ENCODE peak calls at places on chromosomes 13 and 19, in four cellular contexts. N is H1, H is GM12878, F is HepG2. I is an unnamed sample.

GRCh38 chr19:52171321-52172169 is at the start of gene ZNF836:
- DNase-seq in F (peak; percentile 56), N (peak; percentile 94), H (peak; percentile 51), I (no peak)

GRCh38 chr13:110874508-110874960 is 40.3 kb downstream of the ANKRD10 start:
- DNase-seq in F (peak; percentile 37), H (no peak), N (peak; percentile 93), I (no peak)

GRCh38 chr19:47296036-47296435 is 13.6 kb upstream of the C5AR1 start:
- DNase-seq in N (peak; percentile 88), H (no peak), F (peak; percentile 76), I (peak; percentile 80)

GRCh38 chr13:43846496-43846895 is 33.0 kb downstream of the CCDC122 start:
- DNase-seq in F (no peak), H (no peak), N (no peak), I (no peak)

GRCh38 chr13:39326471-39326870 is 276.5 kb downstream of the LHFPL6 start:
- DNase-seq in N (no peak), H (no peak), F (no peak), I (no peak)

GRCh38 chr19:5103812-5104410 is 135.0 kb downstream of the KDM4B start:
- DNase-seq in F (no peak), H (no peak), N (no peak), I (no peak)

GRCh38 chr19:55640043-55640576 is 692 bp upstream of the ZNF580 start:
- DNase-seq in F (no peak), N (no peak), H (no peak), I (no peak)

GRCh38 chr19:55197531-55197930 is 11.8 kb downstream of the PTPRH start:
- DNase-seq in H (no peak), F (no peak), N (no peak), I (no peak)

GRCh38 chr13:50403311-50403710 is 388.1 kb downstream of the KCNRG start:
- DNase-seq in N (no peak), F (peak; percentile 78), H (no peak), I (no peak)

GRCh38 chr13:23960566-23961156 is 63.4 kb upstream of the C1QTNF9B start:
- DNase-seq in H (no peak), N (no peak), F (peak; percentile 30), I (peak; percentile 8)

GRCh38 chr13:101623469-101624209 is 171.2 kb downstream of the ITGBL1 start:
- DNase-seq in N (no peak), F (peak; percentile 0), H (no peak), I (no peak)

GRCh38 chr13:113393226-113393571 is 29.3 kb upstream of the GRTP1 start:
- DNase-seq in N (no peak), F (no peak), H (no peak), I (no peak)

GRCh38 chr13:51520524-51520923 is 63.7 kb upstream of the WDFY2 start:
- DNase-seq in N (no peak), H (no peak), F (peak; percentile 63), I (no peak)

GRCh38 chr13:75480691-75481175 is 1.2 kb downstream of the TBC1D4 start:
- DNase-seq in N (peak; percentile 61), H (no peak), F (peak; percentile 53), I (no peak)

GRCh38 chr13:62537593-62537992 is 1121.9 kb upstream of the PCDH20 start:
- DNase-seq in F (no peak), H (no peak), N (no peak), I (no peak)

GRCh38 chr13:24698686-24699085 is 18.5 kb downstream of the ATP12A start:
- DNase-seq in H (no peak), N (no peak), F (no peak), I (no peak)

GRCh38 chr13:111506621-111507020 is 186.2 kb downstream of the TEX29 start:
- DNase-seq in N (no peak), F (no peak), H (no peak), I (no peak)

GRCh38 chr13:113918580-113918979 is 54.7 kb upstream of the GAS6 start:
- DNase-seq in F (no peak), H (no peak), N (peak; percentile 30), I (no peak)

GRCh38 chr19:15264933-15265206 is 32.6 kb upstream of the EPHX3 start:
- DNase-seq in F (no peak), N (no peak), H (no peak), I (no peak)

GRCh38 chr19:33557720-33558119 is 36.1 kb upstream of the PEPD start:
- DNase-seq in F (no peak), N (no peak), H (no peak), I (no peak)

GRCh38 chr19:41691268-41691970 is 3.3 kb upstream of the CEACAM7 start:
- DNase-seq in H (no peak), N (peak; percentile 58), F (no peak), I (peak; percentile 9)

GRCh38 chr19:13103961-13104847 is 1.5 kb upstream of the LYL1 start:
- DNase-seq in F (no peak), H (no peak), N (peak; percentile 95), I (no peak)

GRCh38 chr13:45063261-45063870 is 56.9 kb upstream of the GTF2F2 start:
- DNase-seq in H (no peak), N (no peak), F (no peak), I (no peak)

GRCh38 chr19:37928527-37929286 is 21.7 kb downstream of the SIPA1L3 start:
- DNase-seq in F (no peak), H (peak; percentile 90), N (no peak), I (no peak)

GRCh38 chr19:42548545-42548944 is 20.3 kb upstream of the CEACAM1 start:
- DNase-seq in H (no peak), F (no peak), N (no peak), I (no peak)

GRCh38 chr19:40418040-40418439 is 4.9 kb upstream of the PRX start:
- DNase-seq in N (no peak), F (no peak), H (no peak), I (no peak)

GRCh38 chr19:40419066-40419612 is 6.0 kb upstream of the PRX start:
- DNase-seq in F (no peak), N (no peak), H (no peak), I (no peak)

GRCh38 chr19:40417714-40417996 is 4.5 kb upstream of the PRX start:
- DNase-seq in N (no peak), F (no peak), H (no peak), I (no peak)

GRCh38 chr19:40415799-40416198 is 2.6 kb upstream of the PRX start:
- DNase-seq in F (no peak), H (no peak), N (no peak), I (no peak)

GRCh38 chr19:40416918-40417713 is 3.9 kb upstream of the PRX start:
- DNase-seq in H (no peak), N (no peak), F (peak; percentile 51), I (no peak)
- TF ChIP-seq SUZ12 in H (no peak), N (no peak), F (no peak), I (no peak)

GRCh38 chr19:16285769-16286564 is 38.7 kb upstream of the KLF2 start:
- DNase-seq in H (no peak), F (no peak), N (peak; percentile 61), I (no peak)
- TF ChIP-seq ZNF274 in H (no peak), F (no peak), N (no peak), I (no peak)

GRCh38 chr13:47904239-47904638 is 96.8 kb downstream of the SUCLA2 start:
- DNase-seq in F (no peak), H (no peak), N (no peak), I (no peak)
- TF ChIP-seq SUZ12 in F (no peak), H (no peak), N (no peak), I (no peak)

GRCh38 chr19:962683-963385 is 21.3 kb upstream of the WDR18 start:
- DNase-seq in F (no peak), N (no peak), H (no peak), I (no peak)

GRCh38 chr19:960601-960938 is 23.6 kb upstream of the WDR18 start:
- DNase-seq in N (no peak), H (no peak), F (no peak), I (no peak)

GRCh38 chr19:959935-960502 is 24.1 kb upstream of the WDR18 start:
- DNase-seq in N (peak; percentile 73), H (no peak), F (peak; percentile 77), I (peak; percentile 74)

GRCh38 chr19:963401-964022 is 20.6 kb upstream of the WDR18 start:
- DNase-seq in F (no peak), H (no peak), N (no peak), I (peak; percentile 57)

DNA sequence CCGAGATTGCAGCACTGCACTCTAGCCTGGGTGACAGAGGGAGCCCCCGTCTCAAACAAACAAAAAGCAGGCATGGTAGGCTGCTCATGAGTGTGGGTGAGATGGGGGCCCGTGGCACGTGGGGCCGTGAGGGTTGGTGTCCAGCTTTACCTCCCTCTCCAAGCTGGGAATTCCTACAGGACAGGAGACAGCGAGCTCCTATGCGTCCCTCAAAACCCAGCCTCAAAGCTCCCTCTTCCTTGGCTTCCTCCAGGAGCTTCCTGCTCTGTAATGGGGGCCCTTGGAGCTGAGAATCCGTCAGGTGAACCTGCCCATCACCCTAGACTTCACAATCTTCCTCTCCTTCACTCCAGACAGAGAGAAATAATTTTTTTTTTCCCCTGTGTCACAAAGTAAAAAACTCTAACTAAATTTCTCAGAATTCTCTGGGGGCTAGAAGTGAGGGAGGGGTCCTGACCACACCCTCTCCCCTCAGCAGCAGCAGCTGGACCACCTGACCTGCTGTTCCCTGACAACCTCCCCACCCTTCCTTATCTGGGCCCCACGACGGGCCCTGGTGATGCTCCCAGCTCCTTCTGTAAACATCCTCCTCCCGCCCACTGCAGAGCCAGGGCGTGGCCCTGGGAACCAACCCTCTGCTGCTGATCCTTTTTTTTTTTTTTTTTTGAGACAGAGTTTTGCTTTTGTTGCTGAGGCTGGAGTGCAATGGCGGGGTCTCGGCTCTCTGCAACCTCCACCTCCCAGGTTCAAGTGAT is 22.1 kb upstream of the WDR18 start:
- DNase-seq in N (no peak), F (peak; percentile 20), H (no peak), I (no peak)
- TF ChIP-seq ZNF274 in N (no peak), F (no peak), H (no peak), I (no peak)

DNA sequence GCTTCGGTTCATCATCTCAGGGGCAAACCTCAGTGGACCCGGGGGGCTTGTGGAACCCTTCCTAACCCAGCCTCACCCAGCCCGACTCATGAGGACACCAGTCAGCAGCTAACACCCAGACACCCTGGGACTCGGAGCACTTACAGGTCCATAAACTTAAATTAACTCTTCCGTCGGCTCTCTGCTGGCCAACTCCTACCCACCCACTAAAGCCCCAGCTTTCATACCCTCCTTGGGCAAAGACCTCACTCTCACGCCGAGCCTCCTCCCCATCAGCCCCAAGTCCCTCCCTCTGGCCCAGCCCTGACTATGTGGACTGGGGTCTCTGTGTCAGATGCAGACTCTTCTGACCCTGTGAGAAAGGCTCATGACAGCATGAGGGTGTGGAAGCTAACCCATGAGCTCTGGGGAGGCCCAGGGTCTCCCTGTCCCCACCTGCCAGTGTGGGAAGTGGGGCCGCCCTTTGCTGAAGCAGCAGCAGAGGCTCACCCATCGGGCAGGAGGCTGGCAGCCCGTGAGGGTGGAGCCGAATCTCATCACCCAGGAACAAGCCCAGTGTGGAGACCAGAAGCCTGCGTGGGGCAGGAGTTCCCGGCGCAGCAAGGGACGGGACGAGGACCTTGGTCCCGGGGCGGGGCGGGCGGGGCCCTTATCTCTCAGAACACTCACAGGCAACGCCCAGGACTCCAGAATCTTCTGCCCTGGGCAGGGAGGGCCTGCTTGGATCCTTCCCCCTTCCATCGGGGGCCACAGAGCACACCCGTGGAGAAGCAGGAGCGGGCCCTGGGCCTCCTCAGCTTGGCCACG is 19.8 kb downstream of the TCF3 start:
- DNase-seq in H (no peak), N (no peak), F (no peak), I (no peak)
- TF ChIP-seq SUZ12 in H (no peak), N (no peak), F (no peak), I (no peak)

DNA sequence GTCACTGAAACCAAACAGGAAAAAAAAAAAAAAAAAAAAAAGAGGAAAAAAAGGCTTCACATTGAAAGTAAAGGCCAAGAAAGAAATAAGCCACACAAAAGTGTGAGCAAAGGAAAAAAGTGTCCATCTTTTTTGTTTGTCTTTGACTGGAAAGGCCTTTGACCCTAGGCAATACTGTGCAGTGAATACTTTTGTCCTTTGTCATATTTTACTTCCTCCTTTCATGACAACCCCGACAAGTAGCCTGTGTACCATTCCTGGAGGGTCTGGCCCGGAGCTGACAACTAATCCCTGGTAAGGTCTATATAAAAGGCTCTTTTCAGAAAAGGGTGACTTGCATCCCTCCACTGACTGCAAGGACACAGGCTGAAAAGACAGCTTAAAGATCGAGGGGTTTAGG is 12.9 kb upstream of the MICU2 start:
- DNase-seq in H (no peak), N (no peak), F (peak; percentile 90), I (no peak)
- TF ChIP-seq ZNF274 in H (no peak), N (no peak), F (no peak), I (no peak)